ENCODE peak calls at places on chromosomes 4 and X, in five cellular contexts. B is heart right ventricle, X is AG09309, W is GM12878, A is Peyer's patch. T is an unnamed sample.

GRCh38 chr4:64405761-64406160 is 3.5 kb downstream of the TECRL start:
- DNase-seq in W (no peak), B (no peak), A (no peak), X (no peak), T (no peak)

GRCh38 chr4:132275583-132276121 is 873.4 kb upstream of the PCDH10 start:
- DNase-seq in X (no peak), B (no peak), A (no peak), W (no peak), T (no peak)

GRCh38 chr4:73575667-73576066 is 44.6 kb downstream of the RASSF6 start:
- DNase-seq in B (no peak), X (no peak), W (no peak), A (no peak), T (no peak)

GRCh38 chr4:136706942-136707341 is 825.4 kb downstream of the PCDH18 start:
- DNase-seq in B (no peak), X (no peak), W (no peak), A (no peak), T (peak)

GRCh38 chr4:108533245-108533844 is 87.0 kb upstream of the RPL34 start:
- DNase-seq in X (no peak), B (no peak), W (no peak), A (no peak), T (no peak)

GRCh38 chrX:5236096-5236495 is 992.6 kb downstream of the NLGN4X start:
- DNase-seq in X (no peak), W (no peak), B (no peak), A (no peak), T (no peak)

GRCh38 chr4:10335050-10335449 is 122.2 kb downstream of the ZNF518B start:
- DNase-seq in W (no peak), B (no peak), X (no peak), A (no peak), T (no peak)

GRCh38 chrX:153408221-153408721 is 3.0 kb upstream of the ZFP92 start:
- DNase-seq in A (no peak), B (no peak), W (no peak), X (no peak), T (no peak)

GRCh38 chrX:38215141-38215540 is 5.5 kb downstream of the SRPX start:
- DNase-seq in A (no peak), X (peak), B (no peak), W (no peak), T (no peak)

GRCh38 chr4:8725071-8725841 is 132.7 kb downstream of the CPZ start:
- DNase-seq in A (peak), B (no peak), X (no peak), W (no peak), T (no peak)

DNA sequence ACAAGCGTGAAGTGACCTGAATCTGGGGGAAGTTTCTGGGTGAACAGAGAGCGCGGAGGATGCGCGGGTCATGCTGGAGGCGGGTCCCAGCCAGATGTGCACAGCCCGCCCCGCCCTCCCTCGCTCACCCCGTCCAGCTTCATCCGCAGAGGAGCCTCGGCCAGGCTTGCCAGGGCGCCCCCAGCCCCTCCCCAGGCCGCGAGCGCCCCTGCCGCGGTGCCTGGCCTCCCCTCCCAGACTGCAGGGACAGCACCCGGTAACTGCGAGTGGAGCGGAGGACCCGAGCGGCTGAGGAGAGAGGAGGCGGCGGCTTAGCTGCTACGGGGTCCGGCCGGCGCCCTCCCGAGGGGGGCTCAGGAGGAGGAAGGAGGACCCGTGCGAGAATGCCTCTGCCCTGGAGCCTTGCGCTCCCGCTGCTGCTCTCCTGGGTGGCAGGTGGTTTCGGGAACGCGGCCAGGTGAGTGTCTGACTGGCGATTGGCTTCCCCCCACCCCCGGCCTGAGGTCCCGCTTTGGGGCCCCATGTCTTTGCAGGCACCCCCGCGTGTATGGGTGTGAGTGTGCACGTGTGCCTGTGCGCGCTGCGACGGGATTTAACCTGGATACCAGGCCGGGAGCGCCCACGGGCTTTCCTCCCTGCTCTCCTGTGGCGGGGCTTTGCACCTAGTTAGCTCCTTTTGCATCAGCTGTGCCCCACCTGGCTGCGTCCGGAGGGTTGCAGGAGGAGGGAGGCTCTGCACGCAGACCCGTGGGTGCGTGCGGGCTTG is at the start of gene EGFL6:
- DNase-seq in X (no peak), B (no peak), W (no peak), A (no peak), T (no peak)
- H3K4me3 ChIP-seq in X (no peak), B (peak), W (no peak), A (no peak), T (no peak)

DNA sequence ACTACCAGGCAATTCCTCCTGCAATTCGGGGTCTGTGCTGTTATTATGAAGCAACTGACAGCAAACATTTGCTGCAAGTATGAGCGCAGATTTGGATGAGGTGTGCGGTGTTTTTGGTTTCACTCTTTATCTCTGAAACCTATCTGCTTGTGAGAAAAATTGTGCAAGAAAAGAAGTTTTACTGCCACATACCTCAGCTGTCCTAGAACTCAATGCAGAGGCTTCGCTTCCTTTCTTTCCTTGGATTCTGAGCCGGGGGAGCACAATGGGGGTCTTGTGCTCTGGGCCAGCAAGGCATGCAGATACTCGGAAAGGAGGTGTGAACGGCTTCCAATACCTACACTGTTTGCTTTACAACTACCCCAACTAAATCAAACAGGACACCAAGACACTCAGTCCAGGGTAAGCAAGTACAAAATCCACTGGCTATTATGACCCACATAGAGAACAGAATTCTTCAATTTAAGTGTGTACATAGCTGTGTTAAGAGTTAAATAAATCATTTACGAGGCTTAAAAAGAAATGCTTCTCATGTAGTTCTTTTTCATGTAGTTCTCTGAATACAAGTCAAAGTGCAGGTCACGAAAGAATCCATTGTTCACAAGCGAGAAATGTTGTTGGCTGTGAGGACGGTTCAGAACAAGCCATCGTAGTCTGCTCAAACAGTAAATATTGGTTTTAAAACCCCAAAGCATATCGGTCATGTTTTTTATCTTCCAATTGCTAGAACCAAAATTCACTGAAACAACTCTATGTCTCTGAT is 1.1 kb downstream of the SORBS2 start:
- DNase-seq in B (no peak), A (no peak), X (no peak), W (no peak), T (no peak)
- H3K4me3 ChIP-seq in B (peak), A (peak), X (no peak), W (peak), T (peak)

DNA sequence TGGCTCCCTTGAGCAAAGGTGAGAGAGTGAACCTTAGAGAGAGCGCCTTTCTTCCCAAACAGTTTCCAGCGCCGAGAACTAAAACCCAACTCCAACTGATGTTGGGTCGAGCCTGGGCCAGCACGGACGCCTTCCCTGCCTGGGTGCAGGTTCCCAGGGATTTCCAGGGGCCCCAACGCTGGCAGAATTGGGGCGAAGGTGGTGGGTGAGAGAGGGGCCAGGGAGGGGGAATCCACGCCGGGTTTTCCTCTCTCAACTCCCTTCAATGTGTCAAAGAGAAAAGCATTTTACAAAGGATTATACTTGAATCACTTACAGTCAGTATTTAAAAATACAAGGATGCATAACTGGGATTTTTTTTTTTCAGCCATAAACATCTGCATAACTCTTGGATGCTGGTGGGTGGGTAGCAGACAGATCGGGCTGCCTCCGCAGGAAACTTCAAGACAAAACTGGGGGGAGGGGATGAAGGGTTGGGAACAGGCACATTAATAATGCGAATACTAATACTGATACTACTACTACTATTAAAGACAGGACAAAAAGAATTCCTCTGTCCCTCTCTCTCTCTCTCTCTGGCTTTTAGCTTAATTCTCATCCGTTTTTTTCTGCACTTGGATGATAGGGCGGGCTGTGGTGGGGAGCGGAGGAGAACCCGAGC is 1.3 kb upstream of the ARX start:
- DNase-seq in A (no peak), X (no peak), W (no peak), B (no peak), T (no peak)
- H3K4me3 ChIP-seq in A (no peak), X (no peak), W (no peak), B (no peak), T (no peak)

DNA sequence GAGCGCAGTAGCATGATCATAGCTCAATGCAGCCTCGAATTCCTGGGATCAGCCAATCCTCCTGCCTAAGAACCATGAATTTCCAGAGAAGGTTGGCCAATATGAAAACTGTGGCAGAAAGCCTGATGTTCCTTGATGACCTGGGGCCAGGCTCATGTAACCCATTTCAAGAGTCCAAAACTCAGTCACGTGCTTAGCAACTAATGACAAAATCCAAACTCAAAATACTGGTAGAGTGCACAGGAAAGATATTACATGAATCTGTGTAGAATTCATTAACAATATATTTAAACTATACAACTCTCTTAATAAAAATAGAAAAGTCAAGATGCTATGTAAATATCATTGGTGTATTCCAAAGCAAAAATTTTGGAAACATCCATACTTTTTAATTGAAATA is 265.7 kb upstream of the NDST3 start:
- DNase-seq in X (no peak), B (no peak), A (no peak), W (no peak), T (no peak)
- H3K4me3 ChIP-seq in X (no peak), B (no peak), A (no peak), W (no peak), T (no peak)